ENCODE peak calls at places on chromosomes 5 and 9, in six cellular contexts. S is DMS153, I is GM12865, K is T-helper 9 cell, D is foreskin keratinocyte, T is NCI-H2171 treated with DMSO at 0.1 percent for 48 hours. P is an unnamed sample.

GRCh38 chr9:124574534-124574933 is 67.3 kb upstream of the NR5A1 start:
- DNase-seq in S (no peak), I (no peak), K (no peak), D (no peak), T (no peak), P (no peak)

GRCh38 chr5:138647261-138647788 is 72.1 kb upstream of the HSPA9 start:
- DNase-seq in S (no peak), I (no peak), K (no peak), D (no peak), T (no peak), P (no peak)

GRCh38 chr9:38423939-38424843 is at the start of gene IGFBPL1:
- DNase-seq in S (peak; percentile 31), I (peak; percentile 15), K (no peak), D (no peak), T (peak; percentile 80), P (no peak)

GRCh38 chr9:79390077-79390673 is 181.6 kb upstream of the TLE4 start:
- DNase-seq in S (no peak), I (no peak), K (no peak), D (peak; percentile 16), T (no peak), P (no peak)

GRCh38 chr5:142006363-142007236 is 6.2 kb downstream of the GNPDA1 start:
- DNase-seq in S (no peak), I (peak; percentile 46), K (no peak), D (no peak), T (no peak), P (no peak)

GRCh38 chr5:127938746-127939145 is 144.8 kb upstream of the SLC12A2 start:
- DNase-seq in S (no peak), I (no peak), K (no peak), D (no peak), T (peak; percentile 94), P (no peak)

GRCh38 chr9:74064702-74065101 is 432.4 kb upstream of the RORB start:
- DNase-seq in S (no peak), I (no peak), K (no peak), D (no peak), T (no peak), P (no peak)

GRCh38 chr9:22129134-22129533 is 120.0 kb upstream of the CDKN2B start:
- DNase-seq in S (no peak), I (no peak), K (no peak), D (no peak), T (no peak), P (no peak)